ENCODE peak calls at places on chromosomes 11 and 22, in seven cellular contexts. One of them, this sample, is unnamed.
A peak's percentile ranks its signal among the peaks of the same experiment; 100 is the strongest.

GRCh38 chr11:77406396-77406795 is 67.5 kb downstream of the PAK1 start:
- DNase-seq in neural progenitor cell: no peak
- DNase-seq in GM23338: no peak
- DNase-seq in PC-3: no peak
- DNase-seq in HCT116: no peak
- DNase-seq in hepatocyte: no peak
- DNase-seq in MM.1S: no peak
- DNase-seq in this sample: no peak

GRCh38 chr22:35915477-35916013 is 113.1 kb downstream of the RBFOX2 start:
- DNase-seq in neural progenitor cell: peak; percentile 45
- DNase-seq in GM23338: no peak
- DNase-seq in PC-3: peak; percentile 53
- DNase-seq in HCT116: no peak
- DNase-seq in hepatocyte: no peak
- DNase-seq in MM.1S: no peak
- DNase-seq in this sample: no peak

GRCh38 chr11:102306048-102306575 is 11.2 kb upstream of the BIRC3 start:
- DNase-seq in neural progenitor cell: no peak
- DNase-seq in GM23338: no peak
- DNase-seq in PC-3: peak; percentile 98
- DNase-seq in HCT116: no peak
- DNase-seq in hepatocyte: peak; percentile 76
- DNase-seq in MM.1S: no peak
- DNase-seq in this sample: no peak

GRCh38 chr22:46056169-46057041 is 79.4 kb upstream of the WNT7B start:
- DNase-seq in neural progenitor cell: no peak
- DNase-seq in GM23338: no peak
- DNase-seq in PC-3: peak; percentile 36
- DNase-seq in HCT116: no peak
- DNase-seq in hepatocyte: no peak
- DNase-seq in MM.1S: no peak
- DNase-seq in this sample: peak; percentile 35

GRCh38 chr11:27467181-27467913 is 5.2 kb downstream of the LGR4 start:
- DNase-seq in neural progenitor cell: no peak
- DNase-seq in GM23338: no peak
- DNase-seq in PC-3: no peak
- DNase-seq in HCT116: no peak
- DNase-seq in hepatocyte: no peak
- DNase-seq in MM.1S: no peak
- DNase-seq in this sample: no peak

GRCh38 chr11:77547863-77548551 is 41.7 kb upstream of the AQP11 start:
- DNase-seq in neural progenitor cell: peak; percentile 80
- DNase-seq in GM23338: peak; percentile 86
- DNase-seq in PC-3: peak; percentile 81
- DNase-seq in HCT116: peak; percentile 37
- DNase-seq in hepatocyte: peak; percentile 87
- DNase-seq in MM.1S: peak; percentile 70
- DNase-seq in this sample: peak; percentile 61

GRCh38 chr11:133579165-133580031 is 47.1 kb upstream of the OPCML start:
- DNase-seq in neural progenitor cell: peak; percentile 55
- DNase-seq in GM23338: peak; percentile 69
- DNase-seq in PC-3: no peak
- DNase-seq in HCT116: no peak
- DNase-seq in hepatocyte: no peak
- DNase-seq in MM.1S: no peak
- DNase-seq in this sample: no peak

GRCh38 chr11:15159085-15159484 is 44.4 kb downstream of the INSC start:
- DNase-seq in neural progenitor cell: peak; percentile 38
- DNase-seq in GM23338: peak; percentile 62
- DNase-seq in PC-3: peak; percentile 17
- DNase-seq in HCT116: peak; percentile 28
- DNase-seq in hepatocyte: peak; percentile 22
- DNase-seq in MM.1S: peak; percentile 33
- DNase-seq in this sample: peak; percentile 34

GRCh38 chr11:132670921-132671675 is 861.2 kb downstream of the OPCML start:
- DNase-seq in neural progenitor cell: no peak
- DNase-seq in GM23338: no peak
- DNase-seq in PC-3: no peak
- DNase-seq in HCT116: no peak
- DNase-seq in hepatocyte: no peak
- DNase-seq in MM.1S: no peak
- DNase-seq in this sample: no peak

GRCh38 chr22:20776624-20777405 is 2.9 kb downstream of the SERPIND1 start:
- DNase-seq in neural progenitor cell: no peak
- DNase-seq in GM23338: no peak
- DNase-seq in PC-3: no peak
- DNase-seq in HCT116: no peak
- DNase-seq in hepatocyte: no peak
- DNase-seq in MM.1S: no peak
- DNase-seq in this sample: no peak

GRCh38 chr11:2377511-2378443 is 667 bp downstream of the CD81 start:
- DNase-seq in neural progenitor cell: peak; percentile 84
- DNase-seq in GM23338: peak; percentile 82
- DNase-seq in PC-3: peak; percentile 46
- DNase-seq in HCT116: no peak
- DNase-seq in hepatocyte: peak; percentile 89
- DNase-seq in MM.1S: no peak
- DNase-seq in this sample: peak; percentile 70

GRCh38 chr11:121226415-121227263 is 65.9 kb upstream of the SC5D start:
- DNase-seq in neural progenitor cell: no peak
- DNase-seq in GM23338: no peak
- DNase-seq in PC-3: no peak
- DNase-seq in HCT116: peak; percentile 15
- DNase-seq in hepatocyte: no peak
- DNase-seq in MM.1S: no peak
- DNase-seq in this sample: no peak

DNA sequence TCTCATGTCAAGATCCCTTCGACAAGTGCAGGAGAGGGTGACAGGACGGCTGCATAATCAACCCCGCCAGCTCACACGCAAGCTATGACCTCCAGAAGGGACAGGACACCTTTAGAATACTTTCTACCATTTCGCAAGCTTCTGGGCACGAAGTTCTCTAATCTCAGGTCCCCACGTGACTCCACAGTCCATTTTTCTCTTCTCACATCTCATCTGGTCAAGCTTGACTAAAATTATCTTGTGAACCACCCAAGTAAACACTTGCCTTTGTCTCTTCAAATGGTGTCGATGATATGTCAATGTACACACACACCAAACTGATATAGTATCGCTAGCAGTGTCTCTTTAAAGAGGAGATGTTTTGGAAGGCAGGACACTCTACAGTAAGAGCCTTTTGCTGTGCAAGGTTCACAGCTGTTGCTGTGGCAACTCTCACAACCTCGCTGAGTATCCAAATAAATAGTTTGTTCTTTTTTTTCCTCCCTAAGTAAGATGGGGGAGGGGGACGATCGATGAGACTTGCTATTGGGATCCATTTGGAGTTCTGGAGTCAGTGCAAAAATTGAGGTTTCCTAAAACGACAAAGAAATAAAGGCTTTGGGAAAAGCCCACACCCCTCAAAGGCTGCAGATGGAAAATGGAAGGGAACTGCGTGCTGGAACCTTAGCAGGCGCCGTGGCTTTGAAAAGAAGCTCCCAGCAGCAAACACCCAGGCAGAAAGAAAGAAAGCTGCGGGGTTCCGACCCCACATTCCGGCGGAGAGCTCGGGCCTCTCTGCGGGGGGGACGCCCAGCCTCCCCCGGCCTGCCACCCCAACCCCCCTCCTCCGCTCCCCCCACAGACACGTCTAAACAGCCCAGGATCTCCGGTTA is 215.4 kb upstream of the UBASH3B start:
- DNase-seq in neural progenitor cell: peak; percentile 79
- DNase-seq in GM23338: peak; percentile 89
- DNase-seq in PC-3: no peak
- DNase-seq in HCT116: no peak
- DNase-seq in hepatocyte: peak; percentile 76
- DNase-seq in MM.1S: no peak
- DNase-seq in this sample: no peak
- H2AFZ ChIP-seq in neural progenitor cell: peak overlapping the region; percentile 86
- H2AFZ ChIP-seq in GM23338: peak overlapping the region; percentile 12
- H2AFZ ChIP-seq in PC-3: no peak overlapping the region
- H2AFZ ChIP-seq in HCT116: no peak overlapping the region
- H2AFZ ChIP-seq in hepatocyte: peak overlapping the region; percentile 22
- H2AFZ ChIP-seq in MM.1S: peak overlapping the region; percentile 1
- H2AFZ ChIP-seq in this sample: no peak overlapping the region

GRCh38 chr11:84780689-84781293 is 846.4 kb downstream of the DLG2 start:
- DNase-seq in neural progenitor cell: peak; percentile 34
- DNase-seq in GM23338: peak; percentile 63
- DNase-seq in PC-3: peak; percentile 74
- DNase-seq in HCT116: peak; percentile 12
- DNase-seq in hepatocyte: peak; percentile 21
- DNase-seq in MM.1S: peak; percentile 54
- DNase-seq in this sample: peak; percentile 31
- TF ChIP-seq CTCF in neural progenitor cell: peak; percentile 71
- TF ChIP-seq CTCF in GM23338: peak; percentile 71
- TF ChIP-seq CTCF in PC-3: peak; percentile 81
- TF ChIP-seq CTCF in HCT116: peak; percentile 17
- TF ChIP-seq CTCF in hepatocyte: peak; percentile 60
- TF ChIP-seq CTCF in MM.1S: peak; percentile 57
- TF ChIP-seq CTCF in this sample: peak; percentile 77

DNA sequence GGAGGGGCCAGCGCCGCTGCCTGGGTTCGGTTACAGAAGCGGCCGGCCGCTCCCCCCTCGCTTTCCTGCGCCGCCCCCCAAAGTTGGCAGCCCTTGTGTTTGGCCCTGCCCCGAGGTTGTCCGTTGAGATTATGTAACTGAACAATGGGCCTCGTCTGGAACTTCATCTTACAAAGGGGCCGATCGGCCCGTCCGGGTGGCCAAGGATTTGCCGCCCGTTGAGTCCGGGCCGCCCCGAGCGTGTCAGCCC is 1.0 kb downstream of the WEE1 start:
- DNase-seq in neural progenitor cell: peak; percentile 67
- DNase-seq in GM23338: peak; percentile 33
- DNase-seq in PC-3: no peak
- DNase-seq in HCT116: no peak
- DNase-seq in hepatocyte: no peak
- DNase-seq in MM.1S: no peak
- DNase-seq in this sample: no peak
- TF ChIP-seq EZH2phosphoT487 in neural progenitor cell: no peak
- TF ChIP-seq EZH2phosphoT487 in GM23338: no peak
- TF ChIP-seq EZH2phosphoT487 in PC-3: no peak
- TF ChIP-seq EZH2phosphoT487 in HCT116: no peak
- TF ChIP-seq EZH2phosphoT487 in hepatocyte: no peak
- TF ChIP-seq EZH2phosphoT487 in MM.1S: no peak
- TF ChIP-seq EZH2phosphoT487 in this sample: no peak

DNA sequence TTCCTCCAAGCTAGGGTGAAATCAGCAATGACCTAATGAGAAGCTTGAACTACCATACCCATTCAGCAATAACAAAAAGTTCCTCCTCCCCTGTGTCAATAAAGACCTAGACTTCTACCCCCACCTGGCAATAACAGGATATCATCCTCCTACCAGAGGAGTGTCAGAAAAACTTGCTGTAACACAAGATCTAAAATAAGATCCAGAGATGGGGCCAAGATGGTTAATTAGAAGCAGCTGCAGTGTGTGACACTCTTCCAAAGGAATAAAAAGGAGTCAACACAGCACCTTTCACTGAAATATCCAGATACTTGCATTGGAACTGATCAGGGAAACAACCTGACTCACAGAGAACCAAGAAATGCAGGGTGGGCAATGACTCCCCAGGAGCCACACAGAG is 84.4 kb upstream of the ARHGAP42 start:
- DNase-seq in neural progenitor cell: no peak
- DNase-seq in GM23338: no peak
- DNase-seq in PC-3: no peak
- DNase-seq in HCT116: no peak
- DNase-seq in hepatocyte: no peak
- DNase-seq in MM.1S: no peak
- DNase-seq in this sample: no peak
- H2AFZ ChIP-seq in neural progenitor cell: no peak overlapping the region
- H2AFZ ChIP-seq in GM23338: no peak overlapping the region
- H2AFZ ChIP-seq in PC-3: no peak overlapping the region
- H2AFZ ChIP-seq in HCT116: no peak overlapping the region
- H2AFZ ChIP-seq in hepatocyte: no peak overlapping the region
- H2AFZ ChIP-seq in MM.1S: no peak overlapping the region
- H2AFZ ChIP-seq in this sample: no peak overlapping the region

GRCh38 chr22:31253949-31254348 is 38.3 kb downstream of the PIK3IP1 start:
- DNase-seq in neural progenitor cell: no peak
- DNase-seq in GM23338: peak; percentile 54
- DNase-seq in PC-3: no peak
- DNase-seq in HCT116: no peak
- DNase-seq in hepatocyte: peak; percentile 51
- DNase-seq in MM.1S: no peak
- DNase-seq in this sample: no peak
- TF ChIP-seq CTCF in neural progenitor cell: no peak
- TF ChIP-seq CTCF in GM23338: peak; percentile 7
- TF ChIP-seq CTCF in PC-3: no peak
- TF ChIP-seq CTCF in HCT116: no peak
- TF ChIP-seq CTCF in hepatocyte: no peak
- TF ChIP-seq CTCF in MM.1S: no peak
- TF ChIP-seq CTCF in this sample: no peak

This sample was measured in OCI-LY7.